ENCODE peak calls at places on chromosomes 3 and 15, in six cellular contexts. Y is NCI-H1048; H is stimulated activated CD8-positive, alpha-beta memory T cell treated with anti-CD3 and anti-CD28 coated beads, Interleukin-7, amount 100 ng/mL, for 1 hour; J is activated effector memory CD4-positive, alpha-beta T cell treated with anti-CD3 and anti-CD28 coated beads, Interleukin-2, amount 50 U/mL, for 16 hours; R is activated CD4-positive, alpha-beta T cell treated with anti-CD3 and anti-CD28 coated beads, Interleukin-2, amount 50 U/mL, for 4 hours; Q is CD4-positive, alpha-beta T cell. U is an unnamed sample.

GRCh38 chr3:56974242-56974945 is 86.1 kb upstream of the SPATA12 start:
- DNase-seq in Y (no peak), H (no peak), J (no peak), R (no peak), Q (no peak), U (no peak)

GRCh38 chr3:69231929-69232437 is 109.6 kb upstream of the LMOD3 start:
- DNase-seq in Y (no peak), H (no peak), J (no peak), R (no peak), Q (no peak), U (no peak)

GRCh38 chr3:58492385-58492970 is 582 bp downstream of the KCTD6 start:
- DNase-seq in Y (no peak), H (no peak), J (peak), R (peak), Q (peak), U (no peak)

GRCh38 chr3:17233398-17233800 is 348.6 kb downstream of the PLCL2 start:
- DNase-seq in Y (peak), H (peak), J (no peak), R (peak), Q (peak), U (no peak)

GRCh38 chr3:142188846-142189245 is 36.5 kb downstream of the GK5 start:
- DNase-seq in Y (no peak), H (no peak), J (no peak), R (no peak), Q (no peak), U (no peak)

GRCh38 chr3:40770046-40770445 is 245.3 kb downstream of the ZNF621 start:
- DNase-seq in Y (no peak), H (no peak), J (no peak), R (no peak), Q (no peak), U (no peak)

GRCh38 chr15:67419705-67420104 is 101.2 kb upstream of the C15orf61 start:
- DNase-seq in Y (no peak), H (no peak), J (no peak), R (no peak), Q (no peak), U (no peak)

GRCh38 chr15:78210349-78210717 is 24.0 kb downstream of the ACSBG1 start:
- DNase-seq in Y (no peak), H (no peak), J (peak), R (no peak), Q (no peak), U (no peak)

GRCh38 chr3:195450731-195451229 is 8.0 kb upstream of the ACAP2 start:
- DNase-seq in Y (no peak), H (no peak), J (no peak), R (no peak), Q (no peak), U (no peak)

GRCh38 chr3:22887664-22888291 is 315.3 kb upstream of the UBE2E2 start:
- DNase-seq in Y (no peak), H (no peak), J (no peak), R (no peak), Q (no peak), U (no peak)

GRCh38 chr3:56811545-56812202 is 9.9 kb upstream of the ARHGEF3 start:
- DNase-seq in Y (no peak), H (no peak), J (no peak), R (no peak), Q (no peak), U (no peak)

GRCh38 chr15:95262866-95263564 is 1031.7 kb downstream of the MCTP2 start:
- DNase-seq in Y (no peak), H (no peak), J (no peak), R (no peak), Q (no peak), U (no peak)

GRCh38 chr3:82939491-82940097 is 1178.1 kb upstream of the GBE1 start:
- DNase-seq in Y (no peak), H (no peak), J (no peak), R (no peak), Q (no peak), U (no peak)

GRCh38 chr15:101614001-101614585 is 38.1 kb downstream of the TM2D3 start:
- DNase-seq in Y (no peak), H (no peak), J (no peak), R (no peak), Q (no peak), U (no peak)

GRCh38 chr3:154886437-154886836 is 193.7 kb upstream of the MME start:
- DNase-seq in Y (no peak), H (no peak), J (no peak), R (no peak), Q (no peak), U (no peak)

U was measured in spleen.